ENCODE peak calls at places on chromosomes 5 and 9, in nine cellular contexts. F is fibroblast of the aortic adventitia, Y is SJSA1, U is A549, O is right cardiac atrium, L is BJ, I is mesenchymal stem cell, M is HCT116, A is uterus. Z is an unnamed sample.

GRCh38 chr9:14063799-14064198 is 250.1 kb downstream of the NFIB start:
- DNase-seq in F (no peak), Y (no peak), U (no peak), O (no peak), L (no peak), I (no peak), M (no peak), A (no peak), Z (no peak)

GRCh38 chr5:109739741-109740140 is 50.0 kb downstream of the MAN2A1 start:
- DNase-seq in F (peak; percentile 33), Y (no peak), U (no peak), O (no peak), L (no peak), I (peak; percentile 51), M (no peak), A (no peak), Z (no peak)

GRCh38 chr5:32572778-32573480 is 12.4 kb upstream of the SUB1 start:
- DNase-seq in F (no peak), Y (no peak), U (no peak), O (no peak), L (no peak), I (no peak), M (no peak), A (no peak), Z (no peak)

GRCh38 chr9:76374702-76375543 is 19.3 kb downstream of the RFK start:
- DNase-seq in F (peak; percentile 94), Y (peak; percentile 84), U (peak; percentile 94), O (peak; percentile 87), L (peak; percentile 63), I (peak; percentile 92), M (no peak), A (peak; percentile 75), Z (peak; percentile 33)

GRCh38 chr5:142012186-142012785 is 541 bp downstream of the GNPDA1 start:
- DNase-seq in F (peak; percentile 57), Y (no peak), U (peak; percentile 46), O (peak; percentile 81), L (no peak), I (peak; percentile 29), M (peak; percentile 48), A (peak; percentile 42), Z (no peak)

GRCh38 chr5:93582677-93583524 is at the start of gene NR2F1:
- DNase-seq in F (peak; percentile 97), Y (peak; percentile 86), U (peak; percentile 48), O (peak; percentile 82), L (peak; percentile 74), I (peak; percentile 100), M (peak; percentile 98), A (peak; percentile 95), Z (no peak)

GRCh38 chr5:78698218-78698751 is 49.7 kb upstream of the LHFPL2 start:
- DNase-seq in F (peak; percentile 94), Y (no peak), U (no peak), O (peak; percentile 65), L (no peak), I (peak; percentile 62), M (no peak), A (no peak), Z (no peak)

GRCh38 chr9:90307177-90307833 is 335.3 kb downstream of the DIRAS2 start:
- DNase-seq in F (no peak), Y (no peak), U (no peak), O (no peak), L (no peak), I (no peak), M (no peak), A (no peak), Z (no peak)

GRCh38 chr5:14101922-14102321 is 41.2 kb upstream of the TRIO start:
- DNase-seq in F (peak; percentile 18), Y (no peak), U (no peak), O (no peak), L (no peak), I (no peak), M (no peak), A (no peak), Z (no peak)

GRCh38 chr5:125042243-125042887 is 295.9 kb upstream of the ZNF608 start:
- DNase-seq in F (peak; percentile 83), Y (no peak), U (no peak), O (no peak), L (peak; percentile 49), I (peak; percentile 46), M (no peak), A (no peak), Z (no peak)

GRCh38 chr5:180818275-180818674 is 15.7 kb upstream of the MGAT1 start:
- DNase-seq in F (no peak), Y (peak; percentile 40), U (no peak), O (no peak), L (no peak), I (no peak), M (no peak), A (no peak), Z (no peak)

GRCh38 chr9:97907051-97907450 is 15.2 kb downstream of the TRMO start:
- DNase-seq in F (no peak), Y (no peak), U (no peak), O (no peak), L (no peak), I (no peak), M (no peak), A (no peak), Z (no peak)
- H3K4me3 ChIP-seq in F (no peak overlapping the region), Y (no peak overlapping the region), U (no peak overlapping the region), O (no peak overlapping the region), L (no peak overlapping the region), I (no peak overlapping the region), M (no peak overlapping the region), A (no peak overlapping the region), Z (no peak overlapping the region)

GRCh38 chr5:55159763-55160492 is at the start of gene GPX8:
- DNase-seq in F (peak; percentile 93), Y (peak; percentile 70), U (peak; percentile 76), O (no peak), L (peak; percentile 59), I (peak; percentile 94), M (peak; percentile 77), A (peak; percentile 50), Z (no peak)

GRCh38 chr5:55154893-55155292 is 5.1 kb upstream of the GPX8 start:
- DNase-seq in F (peak; percentile 88), Y (no peak), U (no peak), O (no peak), L (no peak), I (peak; percentile 42), M (no peak), A (no peak), Z (no peak)

DNA sequence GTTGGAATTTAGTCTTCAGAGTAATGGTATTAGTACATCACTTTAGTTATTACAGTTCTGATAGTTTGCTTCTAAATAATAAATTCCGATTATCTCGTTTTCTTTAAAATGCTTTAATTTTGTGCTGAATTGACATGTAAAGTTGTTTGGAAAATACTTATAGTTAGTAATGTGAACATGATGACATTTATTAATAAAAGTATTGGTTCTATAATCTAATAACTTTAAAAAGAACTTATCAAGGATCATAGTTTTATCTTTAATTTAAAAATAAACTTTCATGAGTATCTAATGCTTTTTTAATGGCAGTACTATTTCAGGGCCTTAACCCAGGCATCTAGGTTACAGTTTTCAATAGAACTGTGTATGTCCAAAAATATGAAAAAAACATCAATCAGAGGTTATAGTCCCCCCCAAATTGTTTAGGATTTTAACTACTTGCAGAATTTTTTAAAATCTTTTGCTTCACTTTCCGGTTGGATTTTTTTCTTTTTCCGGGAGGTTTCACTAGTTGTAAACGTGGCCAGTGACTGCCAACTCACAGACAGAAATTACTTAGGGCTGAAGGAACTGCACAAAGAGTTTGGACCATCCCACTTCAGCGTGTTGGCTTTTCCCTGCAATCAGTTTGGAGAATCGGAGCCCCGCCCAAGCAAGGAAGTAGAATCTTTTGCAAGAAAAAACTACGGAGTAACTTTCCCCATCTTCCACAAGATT is 680 bp downstream of the GPX8 start:
- DNase-seq in F (peak; percentile 97), Y (peak; percentile 81), U (peak; percentile 69), O (peak; percentile 57), L (peak; percentile 83), I (peak; percentile 96), M (peak; percentile 63), A (peak; percentile 75), Z (no peak)
- H3K4me3 ChIP-seq in F (peak overlapping the region; percentile 68), Y (peak overlapping the region; percentile 45), U (peak overlapping the region; percentile 54), O (peak overlapping the region; percentile 90), L (peak overlapping the region; percentile 67), I (peak overlapping the region; percentile 45), M (peak overlapping the region; percentile 77), A (peak overlapping the region; percentile 32), Z (peak overlapping the region; percentile 71)

GRCh38 chr9:27835286-27835685 is 262.0 kb upstream of the C9orf72 start:
- DNase-seq in F (no peak), Y (no peak), U (no peak), O (peak; percentile 21), L (no peak), I (no peak), M (no peak), A (no peak), Z (no peak)
- H3K4me3 ChIP-seq in F (no peak overlapping the region), Y (no peak overlapping the region), U (no peak overlapping the region), O (no peak overlapping the region), L (no peak overlapping the region), I (no peak overlapping the region), M (no peak overlapping the region), A (no peak overlapping the region), Z (no peak overlapping the region)

GRCh38 chr5:148820778-148821395 is 5.5 kb upstream of the ADRB2 start:
- DNase-seq in F (peak; percentile 64), Y (no peak), U (no peak), O (no peak), L (no peak), I (peak; percentile 51), M (peak; percentile 31), A (no peak), Z (no peak)

GRCh38 chr5:148816357-148816756 is 10.1 kb upstream of the ADRB2 start:
- DNase-seq in F (no peak), Y (no peak), U (no peak), O (no peak), L (no peak), I (no peak), M (no peak), A (no peak), Z (no peak)

GRCh38 chr5:148815578-148815977 is 10.8 kb upstream of the ADRB2 start:
- DNase-seq in F (no peak), Y (no peak), U (no peak), O (no peak), L (no peak), I (no peak), M (no peak), A (no peak), Z (no peak)

GRCh38 chr5:148816822-148817221 is 9.6 kb upstream of the ADRB2 start:
- DNase-seq in F (no peak), Y (no peak), U (no peak), O (no peak), L (no peak), I (no peak), M (no peak), A (no peak), Z (no peak)

GRCh38 chr5:148817606-148818005 is 8.8 kb upstream of the ADRB2 start:
- DNase-seq in F (no peak), Y (no peak), U (no peak), O (no peak), L (no peak), I (no peak), M (no peak), A (no peak), Z (no peak)
- H3K4me3 ChIP-seq in F (no peak overlapping the region), Y (no peak overlapping the region), U (no peak overlapping the region), O (no peak overlapping the region), L (no peak overlapping the region), I (no peak overlapping the region), M (no peak overlapping the region), A (no peak overlapping the region), Z (no peak overlapping the region)

GRCh38 chr9:29214162-29214520 is 1640.9 kb upstream of the C9orf72 start:
- DNase-seq in F (no peak), Y (no peak), U (peak; percentile 68), O (no peak), L (no peak), I (peak; percentile 82), M (no peak), A (peak; percentile 51), Z (no peak)
- H3K4me3 ChIP-seq in F (no peak overlapping the region), Y (no peak overlapping the region), U (peak overlapping the region; percentile 51), O (no peak overlapping the region), L (no peak overlapping the region), I (peak overlapping the region; percentile 59), M (no peak overlapping the region), A (peak overlapping the region; percentile 55), Z (no peak overlapping the region)